ENCODE peak calls at places on chromosomes 2 and 18, in ten cellular contexts. N, O, W, B, F, A, U, Z, P and S are unnamed samples.
A peak's percentile ranks its signal among the peaks of the same experiment; 100 is the strongest.

GRCh38 chr2:150280255-150280654 is 207.2 kb downstream of the RND3 start:
- DNase-seq in N (no peak), O (no peak), W (no peak), B (peak; percentile 63), F (no peak), A (no peak), U (peak; percentile 87), Z (no peak), P (no peak), S (no peak)

GRCh38 chr2:70448041-70448440 is 105.6 kb downstream of the TGFA start:
- DNase-seq in N (no peak), O (no peak), W (no peak), B (no peak), F (no peak), A (no peak), U (no peak), Z (no peak), P (no peak), S (no peak)

GRCh38 chr2:126901459-126901858 is 2.8 kb downstream of the TEX51 start:
- DNase-seq in N (no peak), O (no peak), W (no peak), B (no peak), F (no peak), A (no peak), U (no peak), Z (no peak), P (no peak), S (no peak)

GRCh38 chr2:90209806-90210205 is 1518.3 kb downstream of the RPIA start:
- DNase-seq in N (no peak), O (no peak), W (no peak), B (no peak), F (no peak), A (no peak), U (no peak), Z (no peak), P (no peak), S (no peak)

GRCh38 chr2:21782866-21783265 is 659.1 kb downstream of the TDRD15 start:
- DNase-seq in N (no peak), O (no peak), W (no peak), B (no peak), F (no peak), A (no peak), U (no peak), Z (no peak), P (no peak), S (no peak)

GRCh38 chr2:54629914-54630609 is 93.4 kb upstream of the EML6 start:
- DNase-seq in N (peak; percentile 33), O (no peak), W (no peak), B (peak; percentile 77), F (no peak), A (no peak), U (peak; percentile 32), Z (no peak), P (peak; percentile 42), S (no peak)

GRCh38 chr2:38128653-38129052 is 52.7 kb upstream of the CYP1B1 start:
- DNase-seq in N (no peak), O (no peak), W (no peak), B (no peak), F (no peak), A (no peak), U (no peak), Z (no peak), P (peak; percentile 46), S (peak; percentile 58)

GRCh38 chr2:118371500-118371899 is 283.2 kb downstream of the INSIG2 start:
- DNase-seq in N (no peak), O (peak; percentile 20), W (peak; percentile 68), B (peak; percentile 62), F (no peak), A (peak; percentile 43), U (peak; percentile 54), Z (no peak), P (no peak), S (no peak)

GRCh38 chr18:7584646-7585271 is 17.6 kb downstream of the PTPRM start:
- DNase-seq in N (no peak), O (no peak), W (no peak), B (no peak), F (no peak), A (no peak), U (no peak), Z (no peak), P (no peak), S (no peak)

GRCh38 chr2:181309161-181309560 is 148.0 kb upstream of the ITGA4 start:
- DNase-seq in N (no peak), O (no peak), W (no peak), B (no peak), F (no peak), A (no peak), U (no peak), Z (no peak), P (no peak), S (no peak)

GRCh38 chr2:120394764-120395163 is 48.8 kb downstream of the INHBB start:
- DNase-seq in N (no peak), O (no peak), W (no peak), B (no peak), F (no peak), A (no peak), U (no peak), Z (no peak), P (no peak), S (peak; percentile 49)